ENCODE peak calls at places on chromosomes 16 and 17, in seven cellular contexts. B is AG04450; Z is fibroblast of mammary gland; D is PC-3; S is progenitor cell of endocrine pancreas; V is neural crest cell; E is CD4-positive, alpha-beta T cell. C is an unnamed sample.

GRCh38 chr16:20566864-20567263 is 9.3 kb downstream of the ACSM2B start:
- DNase-seq in B (no peak), Z (no peak), D (no peak), S (no peak), V (no peak), E (no peak), C (no peak)

GRCh38 chr17:54983260-54983659 is 14.7 kb downstream of the STXBP4 start:
- DNase-seq in B (no peak), Z (no peak), D (no peak), S (no peak), V (no peak), E (no peak), C (no peak)

GRCh38 chr17:38761612-38762011 is 9.1 kb downstream of the PSMB3 start:
- DNase-seq in B (no peak), Z (peak), D (peak), S (no peak), V (peak), E (no peak), C (peak)

GRCh38 chr17:2937331-2938003 is 125.9 kb downstream of the OR1D5 start:
- DNase-seq in B (no peak), Z (peak), D (no peak), S (no peak), V (no peak), E (no peak), C (peak)

GRCh38 chr16:79415983-79416641 is 184.4 kb downstream of the MAF start:
- DNase-seq in B (no peak), Z (no peak), D (no peak), S (no peak), V (no peak), E (peak), C (no peak)

GRCh38 chr16:50531359-50531758 is 16.8 kb upstream of the NKD1 start:
- DNase-seq in B (no peak), Z (no peak), D (no peak), S (no peak), V (no peak), E (no peak), C (no peak)

GRCh38 chr17:81528384-81528650 is 140 bp downstream of the FSCN2 start:
- DNase-seq in B (no peak), Z (no peak), D (no peak), S (no peak), V (no peak), E (no peak), C (no peak)

GRCh38 chr17:55674107-55674506 is 48.6 kb downstream of the TMEM100 start:
- DNase-seq in B (no peak), Z (peak), D (no peak), S (no peak), V (no peak), E (no peak), C (no peak)

GRCh38 chr17:2018716-2019490 is 6.2 kb downstream of the RTN4RL1 start:
- DNase-seq in B (no peak), Z (no peak), D (no peak), S (no peak), V (no peak), E (no peak), C (no peak)

GRCh38 chr16:55283776-55284717 is 40.0 kb upstream of the IRX6 start:
- DNase-seq in B (no peak), Z (no peak), D (no peak), S (no peak), V (no peak), E (no peak), C (no peak)

GRCh38 chr17:1478418-1478817 is 14.1 kb downstream of the MYO1C start:
- DNase-seq in B (no peak), Z (no peak), D (no peak), S (no peak), V (no peak), E (no peak), C (no peak)

GRCh38 chr17:81706232-81706611 is 3.1 kb downstream of the MRPL12 start:
- DNase-seq in B (no peak), Z (no peak), D (no peak), S (no peak), V (no peak), E (no peak), C (no peak)

GRCh38 chr17:21218101-21218500 is 4.1 kb upstream of the TMEM11 start:
- DNase-seq in B (no peak), Z (no peak), D (no peak), S (no peak), V (no peak), E (no peak), C (peak)
- TF ChIP-seq CTCF in B (no peak), Z (no peak), D (no peak), S (no peak), V (no peak), E (no peak), C (peak)

GRCh38 chr17:78306913-78307312 is 53.0 kb downstream of the SOCS3 start:
- DNase-seq in B (no peak), Z (no peak), D (no peak), S (no peak), V (no peak), E (no peak), C (no peak)

GRCh38 chr17:78304549-78305037 is 55.3 kb downstream of the SOCS3 start:
- DNase-seq in B (no peak), Z (no peak), D (no peak), S (no peak), V (no peak), E (no peak), C (no peak)

GRCh38 chr17:78305801-78306200 is 54.1 kb downstream of the SOCS3 start:
- DNase-seq in B (no peak), Z (no peak), D (no peak), S (no peak), V (no peak), E (no peak), C (no peak)

GRCh38 chr17:78302478-78302877 is 57.4 kb downstream of the SOCS3 start:
- DNase-seq in B (no peak), Z (no peak), D (no peak), S (no peak), V (no peak), E (no peak), C (no peak)

GRCh38 chr17:78307887-78308633 is 51.8 kb downstream of the SOCS3 start:
- DNase-seq in B (no peak), Z (no peak), D (peak), S (no peak), V (no peak), E (no peak), C (peak)
- TF ChIP-seq CTCF in B (no peak), Z (peak), D (peak), S (no peak), V (no peak), E (no peak), C (peak)

GRCh38 chr16:77195411-77195810 is 3.8 kb upstream of the SYCE1L start:
- DNase-seq in B (no peak), Z (no peak), D (no peak), S (no peak), V (no peak), E (no peak), C (no peak)

GRCh38 chr16:77199211-77199610 is at the start of gene SYCE1L:
- DNase-seq in B (no peak), Z (no peak), D (no peak), S (no peak), V (no peak), E (no peak), C (no peak)

GRCh38 chr16:77193377-77193776 is 2.4 kb downstream of the MON1B start:
- DNase-seq in B (no peak), Z (no peak), D (no peak), S (no peak), V (no peak), E (no peak), C (no peak)

GRCh38 chr16:77194295-77195231 is 3.6 kb downstream of the MON1B start:
- DNase-seq in B (no peak), Z (no peak), D (no peak), S (no peak), V (no peak), E (no peak), C (no peak)

DNA sequence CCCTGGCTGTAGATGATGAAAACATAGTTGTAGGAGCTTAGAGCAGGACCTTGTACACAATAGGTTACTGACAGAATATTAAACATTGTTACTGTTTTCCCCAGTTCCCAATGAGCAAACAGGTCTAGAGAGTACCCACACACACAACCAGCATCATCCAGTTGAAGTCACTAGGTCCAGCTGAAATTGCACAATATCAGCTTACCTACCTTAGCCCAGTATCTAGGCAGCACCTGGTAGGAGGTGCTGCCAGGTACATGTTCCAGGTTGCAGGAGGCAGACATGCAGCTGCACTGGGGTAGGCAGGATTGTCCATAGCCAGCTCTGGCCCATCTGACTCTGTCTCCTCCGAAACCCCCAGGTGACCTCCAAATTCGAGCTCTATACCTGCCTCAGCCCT is 1.5 kb upstream of the SYCE1L start:
- DNase-seq in B (no peak), Z (no peak), D (no peak), S (no peak), V (no peak), E (no peak), C (no peak)
- TF ChIP-seq CTCF in B (no peak), Z (no peak), D (no peak), S (no peak), V (no peak), E (no peak), C (no peak)

GRCh38 chr16:9297437-9298113 is 206.1 kb downstream of the HAPSTR1 start:
- DNase-seq in B (no peak), Z (peak), D (peak), S (no peak), V (peak), E (no peak), C (peak)
- TF ChIP-seq CTCF in B (no peak), Z (peak), D (peak), S (peak), V (peak), E (no peak), C (peak)

DNA sequence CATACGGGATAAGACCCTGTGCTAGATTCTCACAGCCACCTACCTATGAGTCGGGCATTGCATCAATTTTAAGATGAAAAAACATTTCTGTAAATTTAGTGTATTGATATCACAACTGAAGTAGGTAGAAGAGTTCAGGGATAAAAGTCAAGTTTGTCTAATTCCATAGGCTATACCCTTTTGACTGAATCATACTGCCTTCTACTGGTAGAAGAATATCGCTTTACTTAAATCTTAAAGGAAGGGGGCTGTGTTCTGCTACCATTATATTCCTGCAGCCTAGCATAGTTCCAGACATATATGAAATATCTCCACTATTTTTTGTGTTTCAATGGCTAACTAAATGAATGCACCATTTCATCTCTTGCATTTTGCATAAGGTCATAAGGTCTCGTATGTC is 1128.6 kb downstream of the CDH8 start:
- DNase-seq in B (no peak), Z (no peak), D (no peak), S (no peak), V (no peak), E (no peak), C (no peak)
- TF ChIP-seq CTCF in B (no peak), Z (no peak), D (no peak), S (peak), V (no peak), E (no peak), C (no peak)

DNA sequence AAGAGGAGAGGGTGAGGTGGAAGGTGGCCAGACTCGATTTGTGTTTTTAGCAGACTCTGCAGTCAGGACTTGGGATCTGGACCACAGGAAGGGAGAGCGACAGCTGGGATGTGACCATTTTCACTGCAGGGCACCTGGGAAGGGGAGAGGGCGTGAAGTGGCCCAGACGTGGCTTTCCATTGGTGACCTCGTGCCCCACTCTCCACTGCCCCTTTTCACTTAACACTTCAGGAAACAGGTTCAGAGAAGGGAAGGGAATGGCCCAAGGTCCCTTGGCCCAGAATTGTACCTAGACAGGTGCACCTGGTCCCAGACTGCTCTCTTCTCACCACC is 22.9 kb upstream of the MPRIP start:
- DNase-seq in B (no peak), Z (no peak), D (no peak), S (no peak), V (no peak), E (no peak), C (no peak)
- TF ChIP-seq CTCF in B (no peak), Z (no peak), D (no peak), S (no peak), V (no peak), E (no peak), C (no peak)

C was measured in BE2C.